ENCODE peak calls at places on chromosomes 12 and 14, in four cellular contexts. V is SK-N-SH, X is K562, W is HepG2. G is an unnamed sample.

GRCh38 chr12:80958162-80958561 is 20.4 kb upstream of the LIN7A start:
- DNase-seq in X (no peak), V (no peak), W (peak; percentile 33), G (no peak)

GRCh38 chr14:68293404-68293803 is 473.8 kb downstream of the RAD51B start:
- DNase-seq in V (no peak), W (no peak), X (no peak), G (no peak)

GRCh38 chr12:63018273-63018672 is 83.3 kb upstream of the PPM1H start:
- DNase-seq in X (no peak), V (no peak), W (no peak), G (no peak)

GRCh38 chr12:119686355-119686754 is 18.4 kb downstream of the PRKAB1 start:
- DNase-seq in V (no peak), W (no peak), X (no peak), G (no peak)

GRCh38 chr14:23020143-23021128 is 10.5 kb upstream of the C14orf93 start:
- DNase-seq in X (peak; percentile 81), W (no peak), V (peak; percentile 1), G (no peak)

GRCh38 chr12:11967356-11968040 is 103.2 kb upstream of the BCL2L14 start:
- DNase-seq in V (no peak), W (no peak), X (no peak), G (no peak)

GRCh38 chr14:69288001-69288771 is 28.2 kb downstream of the GALNT16 start:
- DNase-seq in W (peak; percentile 23), V (peak; percentile 50), X (peak; percentile 16), G (no peak)

GRCh38 chr12:57118711-57119271 is 7.6 kb upstream of the STAT6 start:
- DNase-seq in X (no peak), W (no peak), V (no peak), G (no peak)

GRCh38 chr14:66476964-66477363 is 9.2 kb upstream of the CCDC196 start:
- DNase-seq in X (peak; percentile 26), V (peak; percentile 52), W (no peak), G (no peak)

GRCh38 chr12:112838731-112839130 is 47.2 kb downstream of the RPH3A start:
- DNase-seq in X (no peak), V (no peak), W (no peak), G (no peak)

GRCh38 chr14:64800000-64800399 is 79.7 kb downstream of the SPTB start:
- DNase-seq in V (peak; percentile 50), X (no peak), W (peak; percentile 35), G (peak; percentile 38)

GRCh38 chr12:106436183-106436582 is 78.6 kb downstream of the POLR3B start:
- DNase-seq in V (no peak), W (no peak), X (no peak), G (no peak)
- TF ChIP-seq FOXJ3 in V (no peak), W (no peak), X (no peak), G (no peak)

GRCh38 chr12:108701779-108702435 is 29.4 kb downstream of the CORO1C start:
- DNase-seq in W (no peak), V (no peak), X (peak; percentile 35), G (no peak)
- TF ChIP-seq FOXJ3 in W (no peak), V (no peak), X (no peak), G (no peak)

GRCh38 chr14:103932791-103933490 is 4.7 kb downstream of the TDRD9 start:
- DNase-seq in V (no peak), W (no peak), X (no peak), G (no peak)
- TF ChIP-seq FOXJ3 in V (no peak), W (no peak), X (no peak), G (no peak)

DNA sequence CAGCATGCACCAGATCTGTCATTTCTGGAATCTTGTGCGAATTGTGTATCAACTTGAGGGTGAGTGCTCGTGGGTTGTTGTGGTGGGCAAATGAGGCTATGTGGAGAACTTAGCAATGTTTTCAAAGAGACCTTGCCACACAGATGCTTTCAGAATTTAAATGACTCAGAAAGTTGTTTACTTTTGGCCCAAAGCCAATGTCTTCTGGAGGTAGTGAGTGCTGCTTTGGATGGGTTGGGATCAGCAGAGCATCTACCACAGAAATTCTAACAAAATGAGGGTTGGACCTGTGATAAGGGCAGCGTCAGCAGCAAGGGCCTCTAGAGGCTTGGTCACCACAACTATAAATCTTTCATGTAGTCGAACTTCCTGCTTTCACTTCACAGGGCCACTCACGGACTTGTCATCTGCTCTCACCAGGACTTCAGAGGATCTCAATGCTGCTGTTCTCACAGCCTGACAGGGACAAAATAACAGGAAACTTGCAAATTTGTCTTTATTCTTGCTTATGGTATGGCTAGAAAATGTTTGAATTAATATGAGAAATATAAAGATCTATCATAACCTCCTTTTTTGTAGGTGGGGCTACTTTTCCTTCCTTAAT is 111.4 kb downstream of the DACT1 start:
- DNase-seq in W (peak; percentile 4), X (peak; percentile 58), V (no peak), G (no peak)
- TF ChIP-seq FOXJ3 in W (no peak), X (no peak), V (no peak), G (no peak)

GRCh38 chr12:75913502-75914110 is 118.0 kb downstream of the PHLDA1 start:
- DNase-seq in X (peak; percentile 11), V (no peak), W (no peak), G (no peak)
- TF ChIP-seq FOXJ3 in X (no peak), V (no peak), W (no peak), G (no peak)

GRCh38 chr12:28550757-28551381 is 360.6 kb downstream of the CCDC91 start:
- DNase-seq in X (no peak), V (no peak), W (peak; percentile 16), G (no peak)

GRCh38 chr12:28555729-28556128 is 365.5 kb downstream of the CCDC91 start:
- DNase-seq in V (no peak), X (no peak), W (no peak), G (no peak)

GRCh38 chr12:28558232-28558631 is 368.0 kb downstream of the CCDC91 start:
- DNase-seq in W (no peak), X (no peak), V (no peak), G (no peak)

GRCh38 chr12:28552472-28553061 is 362.3 kb downstream of the CCDC91 start:
- DNase-seq in W (no peak), V (no peak), X (no peak), G (no peak)
- TF ChIP-seq FOXJ3 in W (no peak), V (no peak), X (no peak), G (no peak)

G was measured in WTC11.